ENCODE peak calls at places on chromosomes 7 and 10, in nine cellular contexts. B, J, D, V, Q, Y, O, T and I are unnamed samples.

GRCh38 chr10:110274629-110275028 is 30.1 kb downstream of the SMNDC1 start:
- DNase-seq in B (no peak), J (no peak), O (no peak), V (no peak), D (no peak), Q (no peak), T (no peak), Y (no peak), I (no peak)

GRCh38 chr7:42096681-42097637 is 140.1 kb downstream of the GLI3 start:
- DNase-seq in D (no peak), J (no peak), B (no peak), V (no peak), Y (no peak), T (no peak), O (no peak), Q (peak), I (no peak)

GRCh38 chr7:4951903-4952636 is 6.9 kb downstream of the MMD2 start:
- DNase-seq in Y (no peak), J (no peak), B (no peak), Q (peak), O (peak), T (no peak), V (no peak), D (no peak), I (no peak)

GRCh38 chr7:127731431-127732080 is 79.6 kb downstream of the SND1 start:
- DNase-seq in Y (no peak), Q (no peak), T (no peak), V (no peak), B (no peak), J (no peak), D (no peak), O (no peak), I (no peak)

GRCh38 chr10:63396123-63396719 is 69.6 kb downstream of the JMJD1C start:
- DNase-seq in J (no peak), Y (no peak), D (no peak), B (no peak), V (no peak), O (no peak), Q (no peak), T (no peak), I (no peak)

GRCh38 chr10:13001887-13002212 is 337 bp upstream of the CCDC3 start:
- DNase-seq in B (no peak), J (no peak), Q (no peak), O (no peak), Y (no peak), V (no peak), T (no peak), D (no peak), I (no peak)

GRCh38 chr10:3365630-3366029 is 193.0 kb upstream of the PITRM1 start:
- DNase-seq in B (no peak), Y (no peak), J (no peak), D (no peak), Q (peak), O (no peak), T (no peak), V (peak), I (no peak)

GRCh38 chr7:46131916-46132795 is 211.1 kb upstream of the IGFBP3 start:
- DNase-seq in D (no peak), O (no peak), J (no peak), T (no peak), B (no peak), V (no peak), Y (peak), Q (peak), I (no peak)

GRCh38 chr7:142880886-142881505 is 4.5 kb downstream of the TRPV6 start:
- DNase-seq in V (peak), T (no peak), J (peak), B (no peak), Q (no peak), D (peak), O (peak), Y (peak), I (no peak)

GRCh38 chr10:69479737-69480412 is 28.6 kb downstream of the TSPAN15 start:
- DNase-seq in O (no peak), J (no peak), D (no peak), Q (no peak), B (no peak), Y (no peak), V (no peak), T (no peak), I (no peak)

GRCh38 chr7:121328508-121329459 is at the start of gene WNT16:
- DNase-seq in T (no peak), V (no peak), B (no peak), O (peak), D (no peak), Y (peak), Q (no peak), J (no peak), I (peak)

GRCh38 chr10:71598673-71599072 is 120.9 kb downstream of the C10orf105 start:
- DNase-seq in O (no peak), B (no peak), T (no peak), D (no peak), J (no peak), V (no peak), Q (no peak), Y (no peak), I (no peak)

GRCh38 chr10:34740321-34740720 is 74.8 kb downstream of the PARD3 start:
- DNase-seq in Q (no peak), Y (no peak), V (no peak), O (no peak), B (no peak), J (no peak), D (no peak), T (no peak), I (no peak)

GRCh38 chr10:5499493-5499800 is at the start of gene CALML5:
- DNase-seq in J (no peak), T (no peak), V (no peak), B (no peak), O (no peak), Q (no peak), Y (no peak), D (no peak), I (no peak)

GRCh38 chr10:131928248-131929095 is 27.7 kb downstream of the PPP2R2D start:
- DNase-seq in Q (peak), O (peak), B (no peak), D (no peak), V (no peak), T (no peak), Y (no peak), J (no peak), I (no peak)

GRCh38 chr7:115679976-115680375 is 350.6 kb downstream of the TFEC start:
- DNase-seq in V (no peak), J (peak), D (no peak), Y (peak), B (no peak), O (peak), Q (peak), T (no peak), I (peak)

GRCh38 chr7:7710469-7710868 is 7.9 kb downstream of the RPA3 start:
- DNase-seq in V (no peak), O (no peak), J (no peak), D (no peak), Q (no peak), Y (no peak), T (no peak), B (no peak), I (no peak)

GRCh38 chr10:117619200-117619599 is 76.7 kb downstream of the EMX2 start:
- DNase-seq in O (no peak), Q (no peak), J (no peak), D (no peak), B (no peak), V (no peak), Y (no peak), T (no peak), I (no peak)

GRCh38 chr10:22252286-22252800 is 34.5 kb upstream of the EBLN1 start:
- DNase-seq in T (no peak), J (peak), Q (peak), V (no peak), D (peak), B (no peak), Y (no peak), O (peak), I (no peak)

GRCh38 chr7:136526408-136527105 is 341.9 kb upstream of the CHRM2 start:
- DNase-seq in B (no peak), O (no peak), Q (no peak), D (no peak), T (no peak), V (no peak), Y (no peak), J (no peak), I (no peak)

GRCh38 chr7:1725199-1725701 is 55.2 kb downstream of the ELFN1 start:
- DNase-seq in O (no peak), D (no peak), B (no peak), Q (peak), V (peak), J (no peak), Y (peak), T (no peak), I (peak)

GRCh38 chr7:44213872-44214595 is 13.3 kb downstream of the YKT6 start:
- DNase-seq in O (no peak), D (no peak), J (no peak), Y (peak), B (no peak), Q (peak), V (peak), T (no peak), I (peak)

GRCh38 chr10:11713186-11713743 is 28.9 kb upstream of the ECHDC3 start:
- DNase-seq in J (no peak), Y (no peak), V (no peak), D (no peak), O (peak), Q (peak), B (no peak), T (no peak), I (no peak)

GRCh38 chr7:120272261-120272895 is 597 bp upstream of the KCND2 start:
- DNase-seq in T (no peak), V (peak), J (no peak), B (no peak), Y (peak), Q (peak), O (peak), D (no peak), I (peak)

GRCh38 chr7:3230908-3231307 is 70.1 kb upstream of the SDK1 start:
- DNase-seq in J (no peak), T (no peak), O (no peak), Q (no peak), D (no peak), V (no peak), Y (no peak), B (no peak), I (no peak)

GRCh38 chr7:2804227-2804763 is 39.8 kb downstream of the GNA12 start:
- DNase-seq in Q (no peak), T (no peak), J (no peak), D (no peak), Y (no peak), O (no peak), V (no peak), B (no peak), I (no peak)

GRCh38 chr10:98433881-98434732 is 12.6 kb downstream of the HPS1 start:
- DNase-seq in Y (no peak), Q (peak), O (no peak), V (no peak), J (no peak), B (no peak), D (no peak), T (peak), I (no peak)

GRCh38 chr10:113397031-113397430 is 155.8 kb upstream of the HABP2 start:
- DNase-seq in D (no peak), B (no peak), T (no peak), O (no peak), Q (no peak), Y (no peak), J (no peak), V (no peak), I (no peak)

GRCh38 chr10:31004611-31005193 is 27.0 kb downstream of the ZNF438 start:
- DNase-seq in Y (no peak), O (no peak), D (no peak), T (no peak), J (no peak), V (no peak), Q (peak), B (no peak), I (no peak)

GRCh38 chr10:113751116-113751728 is at the start of gene PLEKHS1:
- DNase-seq in O (no peak), T (no peak), D (no peak), Q (peak), V (no peak), Y (no peak), J (no peak), B (no peak), I (no peak)

GRCh38 chr10:42977032-42977416 is 99.8 kb upstream of the RET start:
- DNase-seq in T (no peak), J (no peak), O (no peak), B (no peak), Y (no peak), D (no peak), V (no peak), Q (no peak), I (no peak)

GRCh38 chr7:150716368-150716767 is at the start of gene GIMAP1:
- DNase-seq in Q (no peak), O (peak), B (peak), Y (no peak), T (no peak), V (no peak), D (no peak), J (no peak), I (no peak)

GRCh38 chr7:55565693-55566092 is 6.6 kb downstream of the VOPP1 start:
- DNase-seq in Q (no peak), O (peak), B (no peak), T (no peak), Y (no peak), V (no peak), D (no peak), J (no peak), I (no peak)